ENCODE peak calls at places on chromosomes 7 and 10, in four cellular contexts. K is CD4-positive, CD25-positive, alpha-beta regulatory T cell; O is ELF-1; Y is central memory CD4-positive, alpha-beta T cell. F is an unnamed sample.

GRCh38 chr10:36253731-36254130 is 611.6 kb upstream of the FZD8 start:
- DNase-seq in K (no peak), O (no peak), Y (no peak), F (no peak)

GRCh38 chr7:44072364-44073231 is 7.2 kb upstream of the PGAM2 start:
- DNase-seq in K (peak), O (peak), Y (no peak), F (peak)

GRCh38 chr10:56646301-56646700 is 285.2 kb upstream of the ZWINT start:
- DNase-seq in K (no peak), O (no peak), Y (no peak), F (no peak)

GRCh38 chr7:141737836-141738591 is at the start of gene SSBP1:
- DNase-seq in K (peak), O (peak), Y (peak), F (peak)

GRCh38 chr7:86904949-86905834 is 154.3 kb downstream of the ELAPOR2 start:
- DNase-seq in K (peak), O (no peak), Y (no peak), F (no peak)

GRCh38 chr7:93629291-93629801 is 54.8 kb upstream of the CALCR start:
- DNase-seq in K (no peak), O (no peak), Y (no peak), F (no peak)

GRCh38 chr10:69009360-69009759 is 20.8 kb downstream of the KIFBP start:
- DNase-seq in K (no peak), O (no peak), Y (no peak), F (no peak)

GRCh38 chr10:43878386-43878785 is 229.7 kb upstream of the ZNF32 start:
- DNase-seq in K (no peak), O (no peak), Y (no peak), F (no peak)

GRCh38 chr7:2079332-2080068 is 153.2 kb downstream of the MAD1L1 start:
- DNase-seq in K (no peak), O (peak), Y (no peak), F (no peak)

GRCh38 chr7:116525298-116525912 is 569 bp downstream of the CAV1 start:
- DNase-seq in K (peak), O (peak), Y (peak), F (peak)

GRCh38 chr7:155992974-155993373 is 180.7 kb upstream of the SHH start:
- DNase-seq in K (no peak), O (no peak), Y (no peak), F (no peak)

GRCh38 chr10:43293677-43294057 is 26.8 kb upstream of the RASGEF1A start:
- DNase-seq in K (no peak), O (no peak), Y (no peak), F (no peak)

GRCh38 chr10:86349474-86349873 is 17.1 kb downstream of the GRID1 start:
- DNase-seq in K (no peak), O (peak), Y (no peak), F (no peak)

GRCh38 chr10:70652761-70653657 is 19.3 kb upstream of the ADAMTS14 start:
- DNase-seq in K (no peak), O (no peak), Y (no peak), F (no peak)

GRCh38 chr7:140402178-140402835 is 1.6 kb upstream of the RAB19 start:
- DNase-seq in K (no peak), O (no peak), Y (no peak), F (no peak)

GRCh38 chr10:103431902-103432301 is 20.3 kb downstream of the CALHM2 start:
- DNase-seq in K (no peak), O (no peak), Y (no peak), F (no peak)

GRCh38 chr10:92876509-92877036 is 28.3 kb downstream of the EXOC6 start:
- DNase-seq in K (no peak), O (no peak), Y (no peak), F (no peak)

GRCh38 chr10:127044191-127044590 is 139.0 kb downstream of the DOCK1 start:
- DNase-seq in K (no peak), O (no peak), Y (no peak), F (no peak)

GRCh38 chr7:157429001-157429679 is 92.3 kb downstream of the DNAJB6 start:
- DNase-seq in K (no peak), O (no peak), Y (no peak), F (no peak)

GRCh38 chr7:40733578-40733977 is 598.8 kb downstream of the SUGCT start:
- DNase-seq in K (no peak), O (no peak), Y (no peak), F (no peak)

GRCh38 chr7:46786221-46786951 is 795.5 kb downstream of the TNS3 start:
- DNase-seq in K (no peak), O (no peak), Y (no peak), F (no peak)

GRCh38 chr7:159156436-159157245 is 12.0 kb upstream of the VIPR2 start:
- DNase-seq in K (no peak), O (no peak), Y (no peak), F (no peak)

GRCh38 chr7:114413741-114414140 is 874 bp upstream of the FOXP2 start:
- DNase-seq in K (no peak), O (no peak), Y (no peak), F (no peak)

GRCh38 chr7:8283968-8284367 is 22.0 kb upstream of the ICA1 start:
- DNase-seq in K (no peak), O (no peak), Y (no peak), F (no peak)

F was measured in immature natural killer cell.